ENCODE peak calls at places on chromosomes 1 and 21, in seven cellular contexts. U is SK-N-MC; N is foreskin fibroblast; O is anterior cingulate cortex; I is esophagus squamous epithelium; G is CD8-positive, alpha-beta T cell; M is HT1080. F is an unnamed sample.

GRCh38 chr1:2802421-2802961 is 998 bp upstream of the TTC34 start:
- DNase-seq in U (no peak), G (no peak), I (no peak), O (no peak), M (no peak), N (no peak), F (no peak)

GRCh38 chr21:31520506-31521163 is 138.9 kb upstream of the SOD1 start:
- DNase-seq in M (no peak), O (no peak), U (no peak), G (no peak), N (no peak), I (no peak), F (no peak)

GRCh38 chr1:16376971-16377370 is 9.9 kb downstream of the SZRD1 start:
- DNase-seq in G (no peak), U (no peak), I (no peak), M (no peak), N (no peak), O (no peak), F (no peak)

GRCh38 chr1:180633092-180634045 is 1.5 kb downstream of the XPR1 start:
- DNase-seq in M (no peak), O (no peak), I (no peak), U (no peak), G (no peak), N (peak; percentile 32), F (no peak)

GRCh38 chr21:43775795-43776430 is at the start of gene CSTB:
- DNase-seq in G (peak; percentile 92), I (no peak), N (peak; percentile 42), M (peak; percentile 52), O (peak; percentile 82), U (no peak), F (no peak)

GRCh38 chr21:35046880-35047229 is 2.2 kb downstream of the RUNX1 start:
- DNase-seq in I (no peak), O (no peak), M (no peak), U (no peak), G (no peak), N (no peak), F (no peak)

GRCh38 chr1:178544531-178544930 is 31.6 kb downstream of the TEX35 start:
- DNase-seq in U (no peak), I (no peak), G (no peak), N (peak; percentile 14), M (no peak), O (no peak), F (no peak)

GRCh38 chr1:209527372-209527771 is 56.1 kb upstream of the CAMK1G start:
- DNase-seq in M (peak; percentile 83), N (no peak), O (no peak), I (no peak), G (no peak), U (no peak), F (no peak)

GRCh38 chr1:96596226-96596625 is 125.4 kb upstream of the PTBP2 start:
- DNase-seq in M (peak; percentile 44), G (no peak), O (no peak), U (no peak), N (no peak), I (no peak), F (no peak)

GRCh38 chr1:244054924-244055263 is 3.8 kb downstream of the ZBTB18 start:
- DNase-seq in N (no peak), M (no peak), U (no peak), G (peak; percentile 75), O (peak; percentile 29), I (no peak), F (no peak)

GRCh38 chr1:24801169-24801568 is 55.9 kb downstream of the CLIC4 start:
- DNase-seq in O (no peak), M (no peak), N (no peak), I (no peak), U (no peak), G (no peak), F (no peak)

GRCh38 chr1:22053018-22053860 is 730 bp downstream of the CDC42 start:
- DNase-seq in N (peak; percentile 35), M (peak; percentile 55), I (no peak), G (peak; percentile 67), O (peak; percentile 20), U (peak; percentile 57), F (peak; percentile 19)

GRCh38 chr1:15704526-15705183 is 20.5 kb downstream of the PLEKHM2 start:
- DNase-seq in U (no peak), I (no peak), N (no peak), G (no peak), O (no peak), M (no peak), F (no peak)

F was measured in DMS 273 treated with DMSO at 0.1 percent for 48 hours.